ENCODE peak calls at places on chromosomes 13 and 19, in six cellular contexts. M is spleen, F is left lung, A is astrocyte of the spinal cord, Z is ovary, Q is thoracic aorta. C is an unnamed sample.

GRCh38 chr13:30376426-30377311 is 45.6 kb upstream of the UBE2L5 start:
- DNase-seq in Q (no peak), F (peak), M (peak), Z (no peak), A (no peak), C (no peak)

GRCh38 chr13:60261432-60262351 is 98.0 kb upstream of the DIAPH3 start:
- DNase-seq in A (no peak), Z (no peak), M (no peak), F (no peak), Q (no peak), C (no peak)

GRCh38 chr19:51097166-51097736 is 11.0 kb downstream of the CTU1 start:
- DNase-seq in F (peak), Q (no peak), Z (peak), M (peak), A (peak), C (peak)

GRCh38 chr13:93996471-93996870 is 483.0 kb downstream of the DCT start:
- DNase-seq in M (no peak), Q (no peak), A (peak), Z (no peak), F (no peak), C (no peak)

GRCh38 chr19:48740705-48741030 is 258 bp upstream of the RASIP1 start:
- DNase-seq in M (no peak), F (no peak), Q (no peak), A (no peak), Z (no peak), C (no peak)

GRCh38 chr13:24617394-24618218 is 62.6 kb upstream of the ATP12A start:
- DNase-seq in Q (no peak), M (no peak), Z (no peak), F (no peak), A (no peak), C (no peak)

GRCh38 chr13:54536112-54536511 is 1507.5 kb downstream of the OLFM4 start:
- DNase-seq in Z (no peak), Q (no peak), A (no peak), F (no peak), M (no peak), C (no peak)

GRCh38 chr13:75180805-75181455 is 301.0 kb downstream of the TBC1D4 start:
- DNase-seq in A (peak), Q (no peak), M (no peak), F (no peak), Z (no peak), C (no peak)

GRCh38 chr13:26742691-26743358 is 17.8 kb downstream of the GPR12 start:
- DNase-seq in A (no peak), F (no peak), Q (no peak), Z (no peak), M (no peak), C (no peak)

GRCh38 chr19:6074709-6075403 is 35.4 kb downstream of the RFX2 start:
- DNase-seq in A (no peak), Z (no peak), F (no peak), Q (no peak), M (no peak), C (no peak)

GRCh38 chr13:66520511-66521390 is 709.4 kb downstream of the PCDH9 start:
- DNase-seq in F (no peak), A (no peak), Z (no peak), M (no peak), Q (no peak), C (no peak)

GRCh38 chr19:7953576-7953975 is 10.1 kb upstream of the TIMM44 start:
- DNase-seq in A (no peak), M (no peak), Z (no peak), Q (no peak), F (no peak), C (no peak)

GRCh38 chr13:103517066-103517767 is 451.0 kb upstream of the SLC10A2 start:
- DNase-seq in F (no peak), Z (no peak), Q (no peak), M (no peak), A (no peak), C (no peak)

GRCh38 chr13:40230833-40231266 is 435.6 kb downstream of the FOXO1 start:
- DNase-seq in A (peak), Z (no peak), M (no peak), Q (no peak), F (no peak), C (no peak)

GRCh38 chr13:80881495-80882482 is 540.9 kb upstream of the SPRY2 start:
- DNase-seq in A (no peak), Z (no peak), M (no peak), Q (no peak), F (no peak), C (no peak)

GRCh38 chr19:2356036-2356646 is 3.9 kb upstream of the TMPRSS9 start:
- DNase-seq in Q (no peak), A (no peak), F (no peak), Z (peak), M (no peak), C (no peak)
- TF ChIP-seq CTCF in Q (no peak), A (no peak), F (no peak), Z (no peak), M (no peak), C (no peak)

GRCh38 chr19:16202320-16203255 is 4.9 kb downstream of the AP1M1 start:
- DNase-seq in F (no peak), Q (no peak), A (peak), Z (no peak), M (no peak), C (peak)

GRCh38 chr19:16199275-16199932 is 1.7 kb downstream of the AP1M1 start:
- DNase-seq in F (peak), M (no peak), Z (no peak), Q (no peak), A (no peak), C (no peak)

GRCh38 chr19:16198363-16198636 is 589 bp downstream of the AP1M1 start:
- DNase-seq in Q (no peak), A (no peak), F (no peak), Z (no peak), M (peak), C (no peak)

GRCh38 chr19:16200776-16201391 is 3.2 kb downstream of the AP1M1 start:
- DNase-seq in F (no peak), Q (no peak), A (no peak), Z (no peak), M (no peak), C (no peak)

DNA sequence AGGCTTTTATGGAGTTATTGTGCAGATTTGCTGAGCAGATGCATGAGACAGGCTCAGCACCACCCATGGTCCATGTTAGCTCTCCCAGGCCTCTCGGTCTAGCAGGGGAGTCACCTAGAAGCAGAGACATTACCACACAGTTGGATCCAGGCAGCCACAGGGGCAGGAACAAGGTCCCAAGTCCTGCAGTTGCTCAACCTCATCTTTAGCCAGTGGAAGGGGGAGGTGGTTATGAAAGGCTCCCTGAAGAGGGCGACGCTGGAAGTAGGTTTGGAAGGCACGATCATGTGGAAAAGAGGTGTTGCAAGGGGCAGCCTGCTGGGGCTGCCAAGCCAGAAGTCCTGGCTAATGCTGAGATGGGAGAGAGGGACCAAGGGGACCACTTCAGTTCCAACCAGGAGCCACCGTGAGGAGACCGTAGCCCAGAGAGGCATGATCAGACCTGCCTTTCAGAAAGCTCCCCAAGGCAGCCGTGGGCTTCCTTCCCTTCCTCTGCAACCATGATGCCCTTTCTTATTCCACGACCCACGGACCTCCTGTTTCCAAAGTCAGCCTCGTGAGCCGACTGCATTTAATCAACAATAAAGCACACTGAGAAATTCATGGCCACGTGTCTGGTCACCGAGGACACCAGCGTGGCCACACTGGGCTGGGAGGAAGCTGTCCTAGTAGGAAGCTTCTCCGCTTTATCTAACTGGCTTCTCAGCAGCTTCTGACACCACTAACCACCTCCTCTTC is 2.5 kb downstream of the AP1M1 start:
- DNase-seq in M (no peak), A (no peak), Q (no peak), F (no peak), Z (no peak), C (no peak)
- TF ChIP-seq CTCF in M (no peak), A (no peak), Q (no peak), F (no peak), Z (no peak), C (no peak)

DNA sequence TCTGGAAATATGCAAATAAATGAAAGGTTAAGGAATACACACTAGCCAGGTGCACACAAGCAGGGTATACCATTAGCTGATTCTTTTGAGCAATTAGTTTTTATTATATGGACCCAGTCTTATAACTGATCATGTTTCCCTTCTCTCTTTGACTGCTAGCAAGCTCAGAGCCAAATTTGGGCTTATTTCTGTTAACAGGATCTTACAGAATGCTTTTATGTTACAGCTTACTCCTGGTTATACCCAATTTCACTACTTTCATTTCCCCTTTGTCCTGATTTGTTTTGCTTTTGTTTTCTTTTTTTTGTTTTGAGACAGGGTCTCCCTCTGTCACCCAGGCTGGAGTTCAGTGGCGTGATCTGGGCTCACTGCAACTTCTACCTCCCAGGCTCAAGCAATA is 12.9 kb upstream of the TPT1 start:
- DNase-seq in Z (no peak), M (no peak), F (no peak), A (no peak), Q (no peak), C (no peak)
- TF ChIP-seq CTCF in Z (no peak), M (no peak), F (no peak), A (no peak), Q (no peak), C (no peak)

GRCh38 chr13:21917046-21918010 is 246.5 kb downstream of the FGF9 start:
- DNase-seq in Z (no peak), A (no peak), F (no peak), M (no peak), Q (no peak), C (no peak)

GRCh38 chr13:21911916-21912315 is 241.0 kb downstream of the FGF9 start:
- DNase-seq in A (no peak), F (no peak), Q (no peak), M (no peak), Z (no peak), C (no peak)

GRCh38 chr13:21909331-21909730 is 238.5 kb downstream of the FGF9 start:
- DNase-seq in M (no peak), F (no peak), A (no peak), Q (no peak), Z (no peak), C (no peak)

GRCh38 chr13:21913010-21913409 is 242.1 kb downstream of the FGF9 start:
- DNase-seq in Q (no peak), Z (no peak), M (no peak), F (no peak), A (no peak), C (no peak)
- TF ChIP-seq CTCF in Q (no peak), Z (no peak), M (no peak), F (no peak), A (no peak), C (peak)

DNA sequence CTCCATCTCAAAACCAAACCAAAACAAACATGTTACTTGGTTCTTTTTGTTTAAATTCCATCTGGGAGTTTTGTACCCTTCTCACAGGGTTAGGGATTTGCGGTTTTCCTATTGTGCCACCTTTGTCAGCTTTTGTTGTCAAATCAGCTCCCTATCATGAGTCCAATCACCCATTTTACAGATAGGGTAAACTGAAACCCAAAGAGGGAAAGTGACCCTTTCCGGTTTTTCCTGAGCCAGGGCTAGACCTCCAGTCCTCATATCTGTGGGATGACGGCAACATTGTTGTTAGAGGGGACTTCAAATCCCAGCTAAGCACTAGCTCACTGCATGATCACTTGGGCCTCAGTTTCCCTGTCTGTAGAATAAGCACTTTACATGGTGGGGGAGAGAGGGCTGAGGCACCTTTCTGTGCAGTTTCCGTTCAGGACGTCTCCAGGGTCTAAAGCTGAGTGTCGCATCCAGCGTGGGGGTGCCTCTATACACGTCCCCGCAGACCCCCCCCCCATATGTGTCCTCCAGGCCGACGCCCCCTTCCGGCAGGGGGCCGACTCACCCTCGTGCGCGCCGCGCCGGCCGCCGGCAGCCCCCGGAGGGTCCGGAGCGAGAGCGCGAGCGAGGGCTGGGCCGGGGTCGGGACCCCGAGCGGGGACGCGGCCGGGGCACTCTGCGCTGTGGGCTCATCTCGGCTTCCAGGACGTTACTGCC is 3.9 kb downstream of the CCDC194 start:
- DNase-seq in M (no peak), Z (no peak), A (no peak), Q (no peak), F (no peak), C (no peak)
- TF ChIP-seq CTCF in M (no peak), Z (peak), A (peak), Q (no peak), F (no peak), C (peak)

GRCh38 chr19:45638930-45639729 is at the start of gene EML2:
- DNase-seq in Q (no peak), A (peak), M (peak), Z (no peak), F (peak), C (no peak)
- TF ChIP-seq CTCF in Q (no peak), A (peak), M (no peak), Z (no peak), F (no peak), C (peak)

GRCh38 chr19:12669272-12670158 is 2.9 kb downstream of the WDR83 start:
- DNase-seq in F (peak), M (peak), Z (peak), Q (no peak), A (peak), C (no peak)
- TF ChIP-seq CTCF in F (no peak), M (peak), Z (no peak), Q (no peak), A (no peak), C (peak)